ENCODE peak calls at places on chromosomes 11 and 22, in six cellular contexts. J is GM23248, A is endodermal cell, B is NCI-H2107, K is neural progenitor cell, O is hypothalamus. P is an unnamed sample.

GRCh38 chr22:31526275-31526674 is 29.9 kb downstream of the SFI1 start:
- DNase-seq in K (no peak), O (no peak), A (no peak), B (no peak), J (no peak), P (no peak)

GRCh38 chr22:35749808-35750207 is 32.1 kb downstream of the APOL5 start:
- DNase-seq in A (no peak), K (no peak), B (no peak), O (no peak), J (no peak), P (peak)

GRCh38 chr11:129733384-129733783 is 82.3 kb upstream of the TMEM45B start:
- DNase-seq in A (no peak), B (no peak), K (no peak), O (no peak), J (no peak), P (no peak)

GRCh38 chr11:119641991-119642745 is 86.8 kb downstream of the NECTIN1 start:
- DNase-seq in B (no peak), K (peak), A (peak), O (no peak), J (peak), P (peak)

GRCh38 chr11:134592391-134592990 is 180.4 kb upstream of the B3GAT1 start:
- DNase-seq in K (peak), O (no peak), J (no peak), B (no peak), A (peak), P (peak)

GRCh38 chr11:65911682-65912568 is 6.9 kb downstream of the C11orf68 start:
- DNase-seq in A (peak), J (peak), B (peak), K (peak), O (no peak), P (peak)

GRCh38 chr11:19987243-19987870 is 172.9 kb downstream of the DBX1 start:
- DNase-seq in J (no peak), O (no peak), A (no peak), K (no peak), B (no peak), P (no peak)

GRCh38 chr11:102451693-102452460 is 688 bp downstream of the TMEM123 start:
- DNase-seq in A (peak), K (peak), J (peak), B (peak), O (peak), P (peak)

GRCh38 chr11:129955282-129955681 is 47.4 kb downstream of the PRDM10 start:
- DNase-seq in K (no peak), O (no peak), A (no peak), B (no peak), J (no peak), P (no peak)

GRCh38 chr22:44669725-44670027 is 32.3 kb upstream of the PRR5 start:
- DNase-seq in A (peak), J (peak), B (no peak), O (no peak), K (peak), P (peak)

GRCh38 chr11:9060700-9061111 is 30.7 kb downstream of the SCUBE2 start:
- DNase-seq in A (peak), B (no peak), J (no peak), K (peak), O (no peak), P (no peak)

GRCh38 chr22:19964701-19965386 is 23.2 kb upstream of the TXNRD2 start:
- DNase-seq in O (no peak), B (no peak), A (no peak), K (no peak), J (no peak), P (no peak)

GRCh38 chr22:37330200-37331033 is 48.1 kb downstream of the CYTH4 start:
- DNase-seq in O (peak), J (peak), K (peak), A (peak), B (peak), P (peak)

GRCh38 chr11:16000065-16000464 is 356.3 kb downstream of the SOX6 start:
- DNase-seq in B (no peak), J (peak), O (no peak), K (no peak), A (no peak), P (no peak)

GRCh38 chr11:11626128-11626527 is 4.3 kb upstream of the GALNT18 start:
- DNase-seq in K (no peak), O (no peak), J (no peak), A (no peak), B (no peak), P (no peak)

GRCh38 chr11:15911377-15912044 is 444.8 kb downstream of the SOX6 start:
- DNase-seq in K (no peak), O (no peak), J (no peak), B (no peak), A (peak), P (peak)

GRCh38 chr11:108289699-108290098 is 66.8 kb downstream of the ATM start:
- DNase-seq in A (no peak), O (no peak), K (no peak), J (no peak), B (no peak), P (peak)

GRCh38 chr22:49930128-49930527 is 11.7 kb downstream of the CRELD2 start:
- DNase-seq in A (no peak), B (no peak), K (no peak), J (no peak), O (no peak), P (no peak)

GRCh38 chr11:64876835-64877341 is 1.5 kb downstream of the EHD1 start:
- DNase-seq in K (peak), O (no peak), A (no peak), J (peak), B (no peak), P (peak)

GRCh38 chr11:110785398-110785797 is 73.2 kb upstream of the ARHGAP20 start:
- DNase-seq in O (no peak), K (no peak), A (no peak), J (no peak), B (no peak), P (no peak)

GRCh38 chr22:37487559-37487958 is 1.4 kb upstream of the MFNG start:
- DNase-seq in K (no peak), A (no peak), J (no peak), O (no peak), B (no peak), P (no peak)

GRCh38 chr22:45684169-45684568 is 12.5 kb downstream of the ATXN10 start:
- DNase-seq in J (no peak), O (no peak), A (no peak), K (no peak), B (no peak), P (no peak)

GRCh38 chr11:57641426-57641825 is 8.3 kb downstream of the YPEL4 start:
- DNase-seq in A (peak), K (peak), J (peak), B (no peak), O (no peak), P (peak)

GRCh38 chr11:102323542-102324261 is 6.4 kb downstream of the BIRC3 start:
- DNase-seq in A (no peak), B (no peak), K (no peak), J (peak), O (no peak), P (no peak)

GRCh38 chr11:17635551-17635938 is 83.8 kb upstream of the MYOD1 start:
- DNase-seq in O (no peak), J (no peak), B (no peak), K (no peak), A (peak), P (no peak)

GRCh38 chr11:86551286-86551685 is 121.1 kb downstream of the ME3 start:
- DNase-seq in O (no peak), K (no peak), A (no peak), B (no peak), J (peak), P (no peak)

GRCh38 chr11:72015511-72016061 is 16.9 kb downstream of the IL18BP start:
- DNase-seq in B (no peak), O (no peak), J (peak), A (peak), K (peak), P (peak)

GRCh38 chr11:130612291-130612802 is 163.9 kb downstream of the ADAMTS15 start:
- DNase-seq in K (no peak), A (no peak), B (no peak), J (peak), O (no peak), P (no peak)

GRCh38 chr11:107591446-107592236 is 694 bp downstream of the ELMOD1 start:
- DNase-seq in O (peak), J (peak), K (peak), B (no peak), A (peak), P (peak)

GRCh38 chr11:129618046-129618569 is 197.5 kb upstream of the TMEM45B start:
- DNase-seq in J (no peak), K (no peak), A (no peak), O (no peak), B (no peak), P (peak)

GRCh38 chr11:119919656-119920055 is 190.7 kb upstream of the NECTIN1 start:
- DNase-seq in B (no peak), O (no peak), K (no peak), J (no peak), A (no peak), P (no peak)

P was measured in left kidney.